ENCODE peak calls at places on chromosomes 13 and 19, in four cellular contexts. E is activated CD4-positive, alpha-beta T cell treated with anti-CD3 and anti-CD28 coated beads, Interleukin-2, amount 50 U/mL, for 4 hours; W is astrocyte of the hippocampus; J is osteoblast. D is an unnamed sample.
A peak's percentile ranks its signal among the peaks of the same experiment; 100 is the strongest.

GRCh38 chr13:71610876-71611275 is 256.1 kb downstream of the DACH1 start:
- DNase-seq in J (no peak), W (no peak), E (no peak), D (no peak)

GRCh38 chr13:38607136-38607535 is 79.7 kb upstream of the FREM2 start:
- DNase-seq in J (no peak), E (no peak), W (no peak), D (no peak)

GRCh38 chr13:77751513-77752456 is 54.3 kb downstream of the SLAIN1 start:
- DNase-seq in J (peak; percentile 77), W (peak; percentile 75), E (peak; percentile 19), D (peak; percentile 9)

GRCh38 chr19:14467816-14468215 is 7.3 kb downstream of the PTGER1 start:
- DNase-seq in E (no peak), W (no peak), J (peak; percentile 71), D (no peak)

GRCh38 chr13:73039201-73040108 is 19.4 kb upstream of the KLF5 start:
- DNase-seq in J (no peak), E (no peak), W (no peak), D (no peak)

GRCh38 chr19:38786572-38787265 is 2.3 kb upstream of the LGALS7B start:
- DNase-seq in J (peak; percentile 45), W (no peak), E (no peak), D (no peak)

GRCh38 chr19:1619094-1619439 is 13.8 kb upstream of the UQCR11 start:
- DNase-seq in E (no peak), W (no peak), J (no peak), D (no peak)

GRCh38 chr13:18952225-18953016 is 229.2 kb downstream of the TUBA3C start:
- DNase-seq in W (no peak), J (peak; percentile 69), E (no peak), D (no peak)

GRCh38 chr13:73622375-73622774 is 511.8 kb downstream of the KLF12 start:
- DNase-seq in W (no peak), E (no peak), J (no peak), D (no peak)

GRCh38 chr19:38441660-38442348 is 8.3 kb downstream of the RYR1 start:
- DNase-seq in E (no peak), J (peak; percentile 68), W (no peak), D (no peak)

GRCh38 chr13:21010621-21011020 is 50.8 kb downstream of the LATS2 start:
- DNase-seq in E (no peak), W (peak; percentile 47), J (no peak), D (no peak)

GRCh38 chr13:99542788-99543406 is 41.6 kb downstream of the TM9SF2 start:
- DNase-seq in J (no peak), E (no peak), W (no peak), D (no peak)